ENCODE peak calls at places on chromosomes 1 and 21, in nine cellular contexts. W is K562, R is choroid plexus epithelial cell, V is pancreas, E is right atrium auricular region, H is IMR-90, L is psoas muscle, P is fibroblast of pulmonary artery, Z is dorsolateral prefrontal cortex. D is an unnamed sample.

GRCh38 chr1:60904079-60904852 is 178.1 kb upstream of the NFIA start:
- DNase-seq in V (no peak), L (peak), W (no peak), R (no peak), H (no peak), P (peak), E (peak), Z (peak), D (peak)

GRCh38 chr1:24928631-24929090 is 1.4 kb downstream of the RUNX3 start:
- DNase-seq in W (no peak), L (no peak), V (no peak), Z (no peak), E (no peak), H (no peak), R (no peak), P (no peak), D (no peak)

GRCh38 chr1:89708727-89709375 is 75.9 kb downstream of the LRRC8C start:
- DNase-seq in V (no peak), L (no peak), Z (no peak), P (no peak), W (no peak), R (peak), E (no peak), H (peak), D (no peak)

GRCh38 chr1:207888647-207889046 is 22.3 kb downstream of the CD34 start:
- DNase-seq in E (no peak), Z (no peak), L (peak), W (no peak), P (peak), R (no peak), V (no peak), H (no peak), D (peak)

GRCh38 chr1:76037314-76037713 is 37.2 kb upstream of the ST6GALNAC3 start:
- DNase-seq in R (no peak), P (no peak), L (no peak), V (no peak), Z (no peak), H (no peak), W (no peak), E (no peak), D (no peak)

GRCh38 chr1:188128761-188129160 is 1300.0 kb downstream of the PLA2G4A start:
- DNase-seq in R (peak), E (no peak), V (no peak), L (no peak), W (no peak), H (peak), P (peak), Z (no peak), D (no peak)

GRCh38 chr1:183306317-183307042 is 111.7 kb downstream of the NMNAT2 start:
- DNase-seq in W (peak), E (no peak), V (peak), R (peak), L (no peak), H (no peak), P (peak), Z (no peak), D (no peak)

GRCh38 chr1:246482780-246483179 is 24.3 kb downstream of the SMYD3 start:
- DNase-seq in Z (no peak), R (no peak), H (peak), E (no peak), L (no peak), W (no peak), P (no peak), V (no peak), D (no peak)

GRCh38 chr1:177355575-177355974 is 184.8 kb downstream of the BRINP2 start:
- DNase-seq in L (no peak), Z (no peak), P (peak), W (no peak), R (peak), H (peak), V (peak), E (no peak), D (no peak)

GRCh38 chr1:17119076-17119743 is at the start of gene PADI2:
- DNase-seq in P (peak), W (peak), E (no peak), R (peak), V (peak), L (peak), H (peak), Z (peak), D (no peak)

GRCh38 chr1:11515403-11516300 is 36.7 kb downstream of the DISP3 start:
- DNase-seq in W (no peak), R (no peak), L (no peak), Z (no peak), H (no peak), E (no peak), P (no peak), V (no peak), D (peak)

GRCh38 chr1:183480971-183481431 is 8.7 kb downstream of the SMG7 start:
- DNase-seq in H (peak), V (no peak), W (no peak), E (no peak), P (peak), R (peak), L (no peak), Z (no peak), D (no peak)

GRCh38 chr21:38027901-38028300 is 111.6 kb upstream of the KCNJ6 start:
- DNase-seq in E (no peak), W (peak), V (no peak), L (no peak), Z (no peak), R (peak), P (peak), H (no peak), D (no peak)

GRCh38 chr1:121558514-121558913 is 373.7 kb downstream of the SRGAP2C start:
- DNase-seq in Z (no peak), E (no peak), V (no peak), L (no peak), H (peak), W (no peak), P (peak), R (peak), D (no peak)

GRCh38 chr1:41880261-41880660 is 38.5 kb downstream of the HIVEP3 start:
- DNase-seq in R (peak), V (no peak), L (no peak), E (no peak), W (no peak), H (peak), P (no peak), Z (no peak), D (no peak)

GRCh38 chr1:25867210-25867991 is 8.1 kb downstream of the PAQR7 start:
- DNase-seq in Z (no peak), L (no peak), E (no peak), P (no peak), R (no peak), V (peak), H (no peak), W (no peak), D (no peak)

GRCh38 chr1:21668232-21669032 is 725 bp downstream of the RAP1GAP start:
- DNase-seq in Z (no peak), E (no peak), R (no peak), V (no peak), W (peak), P (no peak), L (no peak), H (no peak), D (peak)
- TF ChIP-seq CTCF in Z (peak), E (no peak), R (no peak), V (no peak), W (peak), P (no peak), L (no peak), H (no peak), D (no peak)

DNA sequence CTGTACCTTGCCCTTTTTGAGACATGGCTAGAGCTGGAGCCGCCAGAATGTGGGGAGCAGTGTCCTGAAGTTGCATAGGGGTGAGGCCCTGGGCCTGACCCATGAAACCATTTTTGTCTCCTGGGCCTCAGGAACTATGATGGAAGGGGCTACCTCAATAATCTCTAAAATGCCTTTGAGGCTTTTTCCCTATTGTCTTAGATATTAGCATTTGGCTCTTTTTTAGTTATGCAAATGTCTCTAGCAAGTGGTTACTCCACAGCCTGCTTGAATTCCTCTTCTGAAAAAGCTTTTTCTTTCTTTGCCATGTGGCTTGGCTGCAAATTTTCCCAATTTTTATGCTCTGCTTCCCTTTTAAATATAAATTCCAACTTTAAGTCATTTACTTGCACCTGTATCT is 92.1 kb upstream of the ARTN start:
- DNase-seq in H (no peak), E (no peak), R (no peak), P (no peak), W (no peak), Z (no peak), V (no peak), L (no peak), D (no peak)
- H3K4me3 ChIP-seq in H (no peak), E (no peak), R (no peak), P (no peak), W (no peak), Z (no peak), V (no peak), L (no peak), D (no peak)

GRCh38 chr1:92362970-92363369 is 64.1 kb downstream of the RPAP2 start:
- DNase-seq in V (no peak), E (no peak), Z (no peak), H (no peak), L (no peak), R (no peak), W (no peak), P (no peak), D (no peak)
- TF ChIP-seq CTCF in V (no peak), E (no peak), Z (no peak), H (no peak), L (no peak), R (no peak), W (no peak), P (no peak), D (no peak)

GRCh38 chr1:170593173-170593572 is 61.2 kb downstream of the GORAB start:
- DNase-seq in L (no peak), Z (no peak), E (no peak), V (no peak), P (no peak), H (no peak), R (no peak), W (no peak), D (no peak)
- H3K4me3 ChIP-seq in L (peak), Z (no peak), E (no peak), V (no peak), P (no peak), H (no peak), R (no peak), W (no peak), D (peak)

GRCh38 chr1:18157968-18158367 is 50.4 kb downstream of the IGSF21 start:
- DNase-seq in L (no peak), P (no peak), W (no peak), R (no peak), V (no peak), Z (no peak), E (no peak), H (no peak), D (no peak)
- TF ChIP-seq CTCF in L (no peak), P (no peak), W (no peak), R (no peak), V (no peak), Z (no peak), E (no peak), H (no peak), D (no peak)

DNA sequence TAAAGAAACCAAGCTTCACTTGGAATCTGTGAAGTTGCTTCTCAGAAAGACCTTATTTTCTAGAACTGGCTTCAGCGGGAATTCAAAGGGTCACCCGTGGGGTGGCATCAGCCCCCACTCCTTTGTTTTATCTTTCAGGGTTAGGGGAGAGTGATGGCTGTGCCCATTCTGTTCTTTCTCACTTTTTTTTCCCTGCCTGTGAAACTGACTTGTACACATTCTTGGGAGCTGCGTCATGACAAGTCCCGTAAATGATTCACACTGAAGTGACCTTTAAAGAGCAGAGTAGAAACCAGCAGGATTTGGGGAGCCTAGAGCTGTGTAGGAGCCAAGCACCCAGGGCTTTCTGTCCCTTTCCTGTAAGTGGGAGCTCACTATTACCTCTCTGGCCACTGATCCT is 43.8 kb downstream of the SLC44A3 start:
- DNase-seq in V (peak), Z (no peak), P (peak), H (peak), W (no peak), E (peak), R (peak), L (peak), D (peak)
- H3K4me3 ChIP-seq in V (no peak), Z (no peak), P (peak), H (no peak), W (no peak), E (no peak), R (no peak), L (peak), D (no peak)

GRCh38 chr1:30715216-30715615 is 8.2 kb downstream of the MATN1 start:
- DNase-seq in H (no peak), E (no peak), L (no peak), R (no peak), P (no peak), V (no peak), Z (no peak), W (no peak), D (no peak)
- TF ChIP-seq CTCF in H (peak), E (no peak), L (peak), R (peak), P (peak), V (no peak), Z (peak), W (peak), D (no peak)

GRCh38 chr1:201126832-201127754 is at the start of gene ASCL5:
- DNase-seq in E (no peak), H (peak), P (no peak), W (no peak), Z (no peak), V (peak), L (peak), R (no peak), D (no peak)
- H3K4me3 ChIP-seq in E (no peak), H (no peak), P (no peak), W (no peak), Z (no peak), V (no peak), L (no peak), R (no peak), D (no peak)

GRCh38 chr1:40594187-40594531 is 62.7 kb downstream of the ZNF684 start:
- DNase-seq in P (no peak), L (no peak), H (no peak), E (no peak), W (no peak), Z (no peak), V (peak), R (no peak), D (no peak)

GRCh38 chr1:40595623-40596022 is 64.2 kb downstream of the ZNF684 start:
- DNase-seq in P (no peak), E (no peak), R (no peak), L (no peak), Z (no peak), H (no peak), W (no peak), V (no peak), D (no peak)

GRCh38 chr1:40593449-40594186 is 62.2 kb downstream of the ZNF684 start:
- DNase-seq in E (no peak), L (no peak), Z (no peak), W (no peak), R (peak), V (no peak), P (no peak), H (no peak), D (no peak)

DNA sequence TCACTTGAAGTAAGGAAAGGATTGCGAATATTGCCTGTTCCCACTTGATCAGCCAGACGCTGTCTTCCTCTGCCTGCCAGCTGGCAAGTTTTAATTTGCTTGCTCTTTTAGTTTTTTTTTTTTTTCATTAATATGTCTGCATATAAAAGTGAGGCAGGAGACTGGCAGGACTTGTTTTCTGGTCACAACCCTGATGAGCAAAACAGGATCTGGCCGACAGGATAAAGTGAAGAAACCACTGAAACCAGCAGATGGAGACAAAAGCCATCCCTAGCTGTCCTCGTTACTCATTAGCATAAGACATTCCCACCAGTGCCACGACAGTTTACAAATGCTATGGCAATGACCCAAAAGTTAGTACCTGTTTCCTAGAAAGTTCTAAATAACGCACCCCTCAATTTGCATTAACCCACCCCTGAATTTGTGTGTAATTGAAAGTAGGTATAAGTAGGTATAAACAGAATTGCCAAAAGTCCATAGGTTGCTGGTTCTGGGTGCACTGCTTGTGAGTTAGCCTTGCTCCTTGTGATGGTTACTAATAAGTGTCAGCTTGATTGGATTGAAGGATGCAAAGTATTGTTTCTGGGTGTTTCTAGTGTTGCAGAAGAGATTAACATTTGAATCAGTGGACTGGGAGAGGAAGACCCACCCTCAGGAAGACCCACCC is 60.8 kb downstream of the ZNF684 start:
- DNase-seq in H (peak), R (peak), W (peak), E (no peak), V (no peak), Z (peak), L (no peak), P (peak), D (no peak)
- TF ChIP-seq CTCF in H (peak), R (peak), W (peak), E (no peak), V (no peak), Z (peak), L (no peak), P (peak), D (peak)